ENCODE peak calls at places on chromosome 1, in four cellular contexts. F is IMR-90; C is neural progenitor cell; R is CD8-positive, alpha-beta T cell. P is an unnamed sample.

GRCh38 chr1:100795646-100795985 is 76.1 kb downstream of the VCAM1 start:
- DNase-seq in F (no peak), C (no peak), R (no peak), P (no peak)

GRCh38 chr1:33721416-33721815 is 142.5 kb upstream of the HMGB4 start:
- DNase-seq in R (no peak), C (no peak), F (no peak), P (no peak)

GRCh38 chr1:54937469-54937868 is 43.0 kb upstream of the TMEM61 start:
- DNase-seq in F (peak), C (peak), R (no peak), P (no peak)

GRCh38 chr1:113519561-113519960 is 129.2 kb downstream of the MAGI3 start:
- DNase-seq in R (no peak), C (no peak), F (peak), P (peak)

GRCh38 chr1:66732407-66733166 is 19.7 kb upstream of the DYNLT5 start:
- DNase-seq in C (no peak), F (peak), R (no peak), P (peak)

GRCh38 chr1:233242827-233243483 is 52.6 kb downstream of the PCNX2 start:
- DNase-seq in F (no peak), C (no peak), R (no peak), P (peak)

GRCh38 chr1:5296135-5296930 is 641.9 kb downstream of the AJAP1 start:
- DNase-seq in R (no peak), C (peak), F (no peak), P (no peak)

GRCh38 chr1:185644531-185644930 is 89.7 kb upstream of the HMCN1 start:
- DNase-seq in R (no peak), F (no peak), C (no peak), P (no peak)

GRCh38 chr1:117930484-117930883 is 945 bp downstream of the WDR3 start:
- DNase-seq in R (no peak), C (peak), F (peak), P (no peak)

GRCh38 chr1:94554611-94555010 is 13.1 kb upstream of the F3 start:
- DNase-seq in R (no peak), F (no peak), C (peak), P (no peak)

GRCh38 chr1:20227704-20228103 is 41.4 kb upstream of the PLA2G2C start:
- DNase-seq in C (no peak), R (no peak), F (no peak), P (no peak)

GRCh38 chr1:100584761-100585745 is 47.1 kb downstream of the GPR88 start:
- DNase-seq in F (peak), R (no peak), C (no peak), P (peak)

GRCh38 chr1:8988618-8988967 is 37.6 kb downstream of the SLC2A7 start:
- DNase-seq in C (no peak), F (no peak), R (no peak), P (no peak)

GRCh38 chr1:68010094-68010493 is 40.3 kb downstream of the DIRAS3 start:
- DNase-seq in R (no peak), F (peak), C (no peak), P (peak)

GRCh38 chr1:201946224-201946908 is at the start of gene LMOD1:
- DNase-seq in R (no peak), F (peak), C (peak), P (peak)

GRCh38 chr1:54153548-54154439 is 994 bp upstream of the CDCP2 start:
- DNase-seq in C (peak), R (no peak), F (peak), P (peak)

GRCh38 chr1:19084206-19084738 is 125.8 kb downstream of the UBR4 start:
- DNase-seq in R (no peak), C (no peak), F (no peak), P (no peak)

GRCh38 chr1:226846801-226847200 is 23.6 kb upstream of the PSEN2 start:
- DNase-seq in C (no peak), F (no peak), R (no peak), P (peak)

GRCh38 chr1:111332190-111332589 is 41.5 kb downstream of the CHIA start:
- DNase-seq in R (no peak), F (no peak), C (no peak), P (no peak)

GRCh38 chr1:111334169-111334568 is 43.5 kb downstream of the CHIA start:
- DNase-seq in C (peak), R (peak), F (peak), P (peak)
- TF ChIP-seq CTCF in C (peak), R (peak), F (peak), P (peak)

GRCh38 chr1:15139654-15140350 is 13.7 kb upstream of the TMEM51 start:
- DNase-seq in F (peak), R (no peak), C (peak), P (no peak)
- H3K4me3 ChIP-seq in F (no peak), R (no peak), C (no peak), P (no peak)

GRCh38 chr1:30473920-30474817 is 249.2 kb downstream of the MATN1 start:
- DNase-seq in R (no peak), C (no peak), F (no peak), P (no peak)

GRCh38 chr1:30476476-30476875 is 246.9 kb downstream of the MATN1 start:
- DNase-seq in F (no peak), R (no peak), C (no peak), P (no peak)

GRCh38 chr1:30475201-30475600 is 248.2 kb downstream of the MATN1 start:
- DNase-seq in R (no peak), C (no peak), F (no peak), P (no peak)

GRCh38 chr1:30475966-30476365 is 247.4 kb downstream of the MATN1 start:
- DNase-seq in R (no peak), F (no peak), C (no peak), P (no peak)

DNA sequence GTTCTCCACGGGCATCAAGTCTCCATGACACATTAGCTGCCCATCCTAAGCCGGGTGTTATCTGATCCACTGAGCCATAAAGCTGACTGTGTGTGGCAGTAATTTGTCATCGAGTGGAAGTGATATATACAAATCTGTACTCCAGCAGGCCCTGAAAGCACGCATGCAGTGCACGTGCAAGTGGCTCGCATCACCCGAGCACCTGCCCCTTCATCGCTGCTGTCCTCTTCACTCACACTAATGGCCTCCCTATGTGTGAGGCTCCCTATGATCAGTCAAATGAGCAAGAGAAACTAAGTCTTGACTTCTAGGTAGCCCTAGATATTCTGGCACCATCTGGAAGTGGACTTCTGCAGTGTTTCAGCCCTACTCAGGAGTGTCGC is 248.6 kb downstream of the MATN1 start:
- DNase-seq in F (no peak), R (no peak), C (no peak), P (no peak)
- TF ChIP-seq CTCF in F (no peak), R (no peak), C (no peak), P (no peak)

GRCh38 chr1:183449223-183449770 is 23.0 kb upstream of the SMG7 start:
- DNase-seq in F (no peak), R (no peak), C (no peak), P (no peak)
- H3K4me3 ChIP-seq in F (no peak), R (no peak), C (no peak), P (no peak)

GRCh38 chr1:209880051-209880450 is 52.3 kb downstream of the UTP25 start:
- DNase-seq in C (no peak), R (no peak), F (no peak), P (no peak)

GRCh38 chr1:209877109-209877764 is 49.5 kb downstream of the UTP25 start:
- DNase-seq in R (no peak), F (no peak), C (no peak), P (no peak)

GRCh38 chr1:209881271-209882018 is 53.7 kb downstream of the UTP25 start:
- DNase-seq in R (no peak), C (no peak), F (no peak), P (no peak)

GRCh38 chr1:209882286-209882685 is 54.5 kb downstream of the UTP25 start:
- DNase-seq in R (no peak), F (no peak), C (no peak), P (no peak)

DNA sequence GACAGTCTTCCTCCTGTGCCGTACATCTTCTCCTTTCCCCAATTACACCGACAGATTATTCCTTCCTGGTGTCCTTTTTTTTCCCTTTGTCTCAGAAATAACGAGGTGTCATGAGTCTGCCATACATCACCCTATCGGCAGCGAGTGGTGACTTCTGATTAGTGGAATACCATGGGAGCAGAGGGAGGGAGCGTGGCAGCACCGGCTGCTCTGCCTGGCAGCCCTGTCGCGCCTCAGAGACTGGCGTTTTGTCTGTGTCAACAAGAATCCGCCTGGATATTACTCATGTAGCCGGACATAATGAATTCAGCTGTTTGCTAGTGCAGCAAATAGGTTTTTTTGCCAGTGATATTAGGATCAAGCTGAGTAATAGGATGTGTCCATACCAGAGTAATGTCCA is 51.8 kb downstream of the UTP25 start:
- DNase-seq in F (no peak), R (no peak), C (no peak), P (no peak)
- TF ChIP-seq CTCF in F (no peak), R (no peak), C (no peak), P (no peak)

P was measured in AG10803.